ENCODE peak calls at places on chromosomes 2 and 18, in nine cellular contexts. One of them, this sample, is unnamed.

GRCh38 chr2:197052371-197052770 is 125.9 kb upstream of the PGAP1 start:
- DNase-seq in A549: no peak
- DNase-seq in body of pancreas: no peak
- DNase-seq in nucleus accumbens: no peak
- DNase-seq in omental fat pad: no peak
- DNase-seq in stimulated activated CD4-positive, alpha-beta T cell treated with anti-CD3 and anti-CD28 coated beads, Interleukin-1b, Interleukin-23, amount 100 ng/mL, for 48 hours: no peak
- DNase-seq in ovary: no peak
- DNase-seq in neuronal stem cell: no peak
- DNase-seq in left ventricle myocardium inferior: no peak
- DNase-seq in this sample: no peak

GRCh38 chr2:27118525-27119329 is at the start of gene CGREF1:
- DNase-seq in A549: peak; percentile 33
- DNase-seq in body of pancreas: no peak
- DNase-seq in nucleus accumbens: no peak
- DNase-seq in omental fat pad: no peak
- DNase-seq in stimulated activated CD4-positive, alpha-beta T cell treated with anti-CD3 and anti-CD28 coated beads, Interleukin-1b, Interleukin-23, amount 100 ng/mL, for 48 hours: peak; percentile 17
- DNase-seq in ovary: no peak
- DNase-seq in neuronal stem cell: no peak
- DNase-seq in left ventricle myocardium inferior: no peak
- DNase-seq in this sample: no peak

GRCh38 chr18:53790817-53791216 is 433.7 kb downstream of the MBD2 start:
- DNase-seq in A549: no peak
- DNase-seq in body of pancreas: no peak
- DNase-seq in nucleus accumbens: no peak
- DNase-seq in omental fat pad: no peak
- DNase-seq in stimulated activated CD4-positive, alpha-beta T cell treated with anti-CD3 and anti-CD28 coated beads, Interleukin-1b, Interleukin-23, amount 100 ng/mL, for 48 hours: no peak
- DNase-seq in ovary: no peak
- DNase-seq in neuronal stem cell: no peak
- DNase-seq in left ventricle myocardium inferior: no peak
- DNase-seq in this sample: no peak

GRCh38 chr18:21761471-21762115 is 21.0 kb downstream of the MIB1 start:
- DNase-seq in A549: no peak
- DNase-seq in body of pancreas: no peak
- DNase-seq in nucleus accumbens: no peak
- DNase-seq in omental fat pad: no peak
- DNase-seq in stimulated activated CD4-positive, alpha-beta T cell treated with anti-CD3 and anti-CD28 coated beads, Interleukin-1b, Interleukin-23, amount 100 ng/mL, for 48 hours: no peak
- DNase-seq in ovary: no peak
- DNase-seq in neuronal stem cell: no peak
- DNase-seq in left ventricle myocardium inferior: no peak
- DNase-seq in this sample: no peak

GRCh38 chr2:98433363-98433964 is 11.2 kb upstream of the INPP4A start:
- DNase-seq in A549: no peak
- DNase-seq in body of pancreas: no peak
- DNase-seq in nucleus accumbens: no peak
- DNase-seq in omental fat pad: no peak
- DNase-seq in stimulated activated CD4-positive, alpha-beta T cell treated with anti-CD3 and anti-CD28 coated beads, Interleukin-1b, Interleukin-23, amount 100 ng/mL, for 48 hours: no peak
- DNase-seq in ovary: no peak
- DNase-seq in neuronal stem cell: no peak
- DNase-seq in left ventricle myocardium inferior: no peak
- DNase-seq in this sample: no peak

GRCh38 chr18:79525556-79526467 is 130.1 kb downstream of the NFATC1 start:
- DNase-seq in A549: no peak
- DNase-seq in body of pancreas: no peak
- DNase-seq in nucleus accumbens: no peak
- DNase-seq in omental fat pad: no peak
- DNase-seq in stimulated activated CD4-positive, alpha-beta T cell treated with anti-CD3 and anti-CD28 coated beads, Interleukin-1b, Interleukin-23, amount 100 ng/mL, for 48 hours: no peak
- DNase-seq in ovary: peak; percentile 49
- DNase-seq in neuronal stem cell: no peak
- DNase-seq in left ventricle myocardium inferior: peak; percentile 72
- DNase-seq in this sample: no peak

GRCh38 chr18:11761553-11761952 is 72.5 kb downstream of the GNAL start:
- DNase-seq in A549: peak; percentile 18
- DNase-seq in body of pancreas: no peak
- DNase-seq in nucleus accumbens: no peak
- DNase-seq in omental fat pad: no peak
- DNase-seq in stimulated activated CD4-positive, alpha-beta T cell treated with anti-CD3 and anti-CD28 coated beads, Interleukin-1b, Interleukin-23, amount 100 ng/mL, for 48 hours: no peak
- DNase-seq in ovary: no peak
- DNase-seq in neuronal stem cell: no peak
- DNase-seq in left ventricle myocardium inferior: no peak
- DNase-seq in this sample: peak; percentile 4

GRCh38 chr2:111972955-111973565 is 74.7 kb downstream of the MERTK start:
- DNase-seq in A549: no peak
- DNase-seq in body of pancreas: no peak
- DNase-seq in nucleus accumbens: no peak
- DNase-seq in omental fat pad: no peak
- DNase-seq in stimulated activated CD4-positive, alpha-beta T cell treated with anti-CD3 and anti-CD28 coated beads, Interleukin-1b, Interleukin-23, amount 100 ng/mL, for 48 hours: no peak
- DNase-seq in ovary: no peak
- DNase-seq in neuronal stem cell: no peak
- DNase-seq in left ventricle myocardium inferior: no peak
- DNase-seq in this sample: no peak

GRCh38 chr2:101597347-101597944 is 100.1 kb upstream of the MAP4K4 start:
- DNase-seq in A549: peak; percentile 12
- DNase-seq in body of pancreas: no peak
- DNase-seq in nucleus accumbens: no peak
- DNase-seq in omental fat pad: no peak
- DNase-seq in stimulated activated CD4-positive, alpha-beta T cell treated with anti-CD3 and anti-CD28 coated beads, Interleukin-1b, Interleukin-23, amount 100 ng/mL, for 48 hours: no peak
- DNase-seq in ovary: no peak
- DNase-seq in neuronal stem cell: no peak
- DNase-seq in left ventricle myocardium inferior: peak; percentile 36
- DNase-seq in this sample: no peak

GRCh38 chr2:10513201-10513600 is 65.1 kb upstream of the ODC1 start:
- DNase-seq in A549: no peak
- DNase-seq in body of pancreas: no peak
- DNase-seq in nucleus accumbens: no peak
- DNase-seq in omental fat pad: no peak
- DNase-seq in stimulated activated CD4-positive, alpha-beta T cell treated with anti-CD3 and anti-CD28 coated beads, Interleukin-1b, Interleukin-23, amount 100 ng/mL, for 48 hours: no peak
- DNase-seq in ovary: no peak
- DNase-seq in neuronal stem cell: no peak
- DNase-seq in left ventricle myocardium inferior: no peak
- DNase-seq in this sample: no peak

GRCh38 chr2:241659150-241659739 is 21.8 kb downstream of the ATG4B start:
- DNase-seq in A549: peak; percentile 82
- DNase-seq in body of pancreas: peak; percentile 67
- DNase-seq in nucleus accumbens: peak; percentile 22
- DNase-seq in omental fat pad: peak; percentile 37
- DNase-seq in stimulated activated CD4-positive, alpha-beta T cell treated with anti-CD3 and anti-CD28 coated beads, Interleukin-1b, Interleukin-23, amount 100 ng/mL, for 48 hours: peak; percentile 36
- DNase-seq in ovary: peak; percentile 72
- DNase-seq in neuronal stem cell: peak; percentile 39
- DNase-seq in left ventricle myocardium inferior: peak; percentile 50
- DNase-seq in this sample: no peak

GRCh38 chr18:22971038-22971437 is 37.9 kb downstream of the RBBP8 start:
- DNase-seq in A549: no peak
- DNase-seq in body of pancreas: no peak
- DNase-seq in nucleus accumbens: no peak
- DNase-seq in omental fat pad: no peak
- DNase-seq in stimulated activated CD4-positive, alpha-beta T cell treated with anti-CD3 and anti-CD28 coated beads, Interleukin-1b, Interleukin-23, amount 100 ng/mL, for 48 hours: no peak
- DNase-seq in ovary: no peak
- DNase-seq in neuronal stem cell: no peak
- DNase-seq in left ventricle myocardium inferior: no peak
- DNase-seq in this sample: no peak

GRCh38 chr2:135590594-135591290 is 59.5 kb downstream of the R3HDM1 start:
- DNase-seq in A549: no peak
- DNase-seq in body of pancreas: no peak
- DNase-seq in nucleus accumbens: no peak
- DNase-seq in omental fat pad: no peak
- DNase-seq in stimulated activated CD4-positive, alpha-beta T cell treated with anti-CD3 and anti-CD28 coated beads, Interleukin-1b, Interleukin-23, amount 100 ng/mL, for 48 hours: no peak
- DNase-seq in ovary: no peak
- DNase-seq in neuronal stem cell: no peak
- DNase-seq in left ventricle myocardium inferior: no peak
- DNase-seq in this sample: no peak

GRCh38 chr2:231415029-231415428 is 19.5 kb downstream of the B3GNT7 start:
- DNase-seq in A549: no peak
- DNase-seq in body of pancreas: no peak
- DNase-seq in nucleus accumbens: no peak
- DNase-seq in omental fat pad: no peak
- DNase-seq in stimulated activated CD4-positive, alpha-beta T cell treated with anti-CD3 and anti-CD28 coated beads, Interleukin-1b, Interleukin-23, amount 100 ng/mL, for 48 hours: no peak
- DNase-seq in ovary: no peak
- DNase-seq in neuronal stem cell: no peak
- DNase-seq in left ventricle myocardium inferior: no peak
- DNase-seq in this sample: no peak

GRCh38 chr2:196379600-196379999 is 208.2 kb upstream of the STK17B start:
- DNase-seq in A549: no peak
- DNase-seq in body of pancreas: no peak
- DNase-seq in nucleus accumbens: no peak
- DNase-seq in omental fat pad: no peak
- DNase-seq in stimulated activated CD4-positive, alpha-beta T cell treated with anti-CD3 and anti-CD28 coated beads, Interleukin-1b, Interleukin-23, amount 100 ng/mL, for 48 hours: no peak
- DNase-seq in ovary: no peak
- DNase-seq in neuronal stem cell: no peak
- DNase-seq in left ventricle myocardium inferior: no peak
- DNase-seq in this sample: no peak

GRCh38 chr2:236196366-236196765 is 28.2 kb upstream of the GBX2 start:
- DNase-seq in A549: no peak
- DNase-seq in body of pancreas: no peak
- DNase-seq in nucleus accumbens: no peak
- DNase-seq in omental fat pad: no peak
- DNase-seq in stimulated activated CD4-positive, alpha-beta T cell treated with anti-CD3 and anti-CD28 coated beads, Interleukin-1b, Interleukin-23, amount 100 ng/mL, for 48 hours: no peak
- DNase-seq in ovary: no peak
- DNase-seq in neuronal stem cell: no peak
- DNase-seq in left ventricle myocardium inferior: no peak
- DNase-seq in this sample: no peak

GRCh38 chr18:44130365-44130942 is 550.2 kb upstream of the SETBP1 start:
- DNase-seq in A549: peak; percentile 14
- DNase-seq in body of pancreas: peak; percentile 16
- DNase-seq in nucleus accumbens: peak; percentile 0
- DNase-seq in omental fat pad: no peak
- DNase-seq in stimulated activated CD4-positive, alpha-beta T cell treated with anti-CD3 and anti-CD28 coated beads, Interleukin-1b, Interleukin-23, amount 100 ng/mL, for 48 hours: no peak
- DNase-seq in ovary: no peak
- DNase-seq in neuronal stem cell: peak; percentile 57
- DNase-seq in left ventricle myocardium inferior: no peak
- DNase-seq in this sample: no peak

GRCh38 chr2:109200616-109201464 is 71.8 kb downstream of the SH3RF3 start:
- DNase-seq in A549: no peak
- DNase-seq in body of pancreas: no peak
- DNase-seq in nucleus accumbens: no peak
- DNase-seq in omental fat pad: no peak
- DNase-seq in stimulated activated CD4-positive, alpha-beta T cell treated with anti-CD3 and anti-CD28 coated beads, Interleukin-1b, Interleukin-23, amount 100 ng/mL, for 48 hours: no peak
- DNase-seq in ovary: no peak
- DNase-seq in neuronal stem cell: no peak
- DNase-seq in left ventricle myocardium inferior: no peak
- DNase-seq in this sample: no peak

GRCh38 chr18:58966704-58967103 is 102.0 kb downstream of the ZNF532 start:
- DNase-seq in A549: no peak
- DNase-seq in body of pancreas: no peak
- DNase-seq in nucleus accumbens: no peak
- DNase-seq in omental fat pad: no peak
- DNase-seq in stimulated activated CD4-positive, alpha-beta T cell treated with anti-CD3 and anti-CD28 coated beads, Interleukin-1b, Interleukin-23, amount 100 ng/mL, for 48 hours: no peak
- DNase-seq in ovary: no peak
- DNase-seq in neuronal stem cell: no peak
- DNase-seq in left ventricle myocardium inferior: no peak
- DNase-seq in this sample: no peak

GRCh38 chr2:216453955-216454614 is 41.8 kb downstream of the SMARCAL1 start:
- DNase-seq in A549: no peak
- DNase-seq in body of pancreas: no peak
- DNase-seq in nucleus accumbens: no peak
- DNase-seq in omental fat pad: no peak
- DNase-seq in stimulated activated CD4-positive, alpha-beta T cell treated with anti-CD3 and anti-CD28 coated beads, Interleukin-1b, Interleukin-23, amount 100 ng/mL, for 48 hours: no peak
- DNase-seq in ovary: no peak
- DNase-seq in neuronal stem cell: no peak
- DNase-seq in left ventricle myocardium inferior: no peak
- DNase-seq in this sample: no peak

GRCh38 chr2:143842836-143843235 is 677.1 kb downstream of the ZEB2 start:
- DNase-seq in A549: no peak
- DNase-seq in body of pancreas: no peak
- DNase-seq in nucleus accumbens: no peak
- DNase-seq in omental fat pad: no peak
- DNase-seq in stimulated activated CD4-positive, alpha-beta T cell treated with anti-CD3 and anti-CD28 coated beads, Interleukin-1b, Interleukin-23, amount 100 ng/mL, for 48 hours: no peak
- DNase-seq in ovary: no peak
- DNase-seq in neuronal stem cell: no peak
- DNase-seq in left ventricle myocardium inferior: no peak
- DNase-seq in this sample: no peak

GRCh38 chr2:43083710-43084698 is 142.4 kb downstream of the ZFP36L2 start:
- DNase-seq in A549: peak; percentile 34
- DNase-seq in body of pancreas: peak; percentile 58
- DNase-seq in nucleus accumbens: peak; percentile 31
- DNase-seq in omental fat pad: no peak
- DNase-seq in stimulated activated CD4-positive, alpha-beta T cell treated with anti-CD3 and anti-CD28 coated beads, Interleukin-1b, Interleukin-23, amount 100 ng/mL, for 48 hours: no peak
- DNase-seq in ovary: peak; percentile 64
- DNase-seq in neuronal stem cell: no peak
- DNase-seq in left ventricle myocardium inferior: peak; percentile 54
- DNase-seq in this sample: no peak

GRCh38 chr2:133766164-133766832 is 198.0 kb upstream of the NCKAP5 start:
- DNase-seq in A549: no peak
- DNase-seq in body of pancreas: no peak
- DNase-seq in nucleus accumbens: no peak
- DNase-seq in omental fat pad: no peak
- DNase-seq in stimulated activated CD4-positive, alpha-beta T cell treated with anti-CD3 and anti-CD28 coated beads, Interleukin-1b, Interleukin-23, amount 100 ng/mL, for 48 hours: no peak
- DNase-seq in ovary: no peak
- DNase-seq in neuronal stem cell: no peak
- DNase-seq in left ventricle myocardium inferior: no peak
- DNase-seq in this sample: no peak

GRCh38 chr2:185274718-185275484 is 463.7 kb upstream of the FSIP2 start:
- DNase-seq in A549: no peak
- DNase-seq in body of pancreas: no peak
- DNase-seq in nucleus accumbens: no peak
- DNase-seq in omental fat pad: no peak
- DNase-seq in stimulated activated CD4-positive, alpha-beta T cell treated with anti-CD3 and anti-CD28 coated beads, Interleukin-1b, Interleukin-23, amount 100 ng/mL, for 48 hours: no peak
- DNase-seq in ovary: no peak
- DNase-seq in neuronal stem cell: no peak
- DNase-seq in left ventricle myocardium inferior: no peak
- DNase-seq in this sample: no peak

GRCh38 chr2:204357175-204357695 is 188.0 kb upstream of the PARD3B start:
- DNase-seq in A549: no peak
- DNase-seq in body of pancreas: no peak
- DNase-seq in nucleus accumbens: no peak
- DNase-seq in omental fat pad: no peak
- DNase-seq in stimulated activated CD4-positive, alpha-beta T cell treated with anti-CD3 and anti-CD28 coated beads, Interleukin-1b, Interleukin-23, amount 100 ng/mL, for 48 hours: no peak
- DNase-seq in ovary: no peak
- DNase-seq in neuronal stem cell: no peak
- DNase-seq in left ventricle myocardium inferior: no peak
- DNase-seq in this sample: no peak

GRCh38 chr2:68806511-68807109 is 64.6 kb downstream of the BMP10 start:
- DNase-seq in A549: no peak
- DNase-seq in body of pancreas: no peak
- DNase-seq in nucleus accumbens: no peak
- DNase-seq in omental fat pad: no peak
- DNase-seq in stimulated activated CD4-positive, alpha-beta T cell treated with anti-CD3 and anti-CD28 coated beads, Interleukin-1b, Interleukin-23, amount 100 ng/mL, for 48 hours: no peak
- DNase-seq in ovary: no peak
- DNase-seq in neuronal stem cell: no peak
- DNase-seq in left ventricle myocardium inferior: no peak
- DNase-seq in this sample: peak; percentile 78

GRCh38 chr2:53848062-53848461 is 11.7 kb downstream of the GPR75 start:
- DNase-seq in A549: no peak
- DNase-seq in body of pancreas: no peak
- DNase-seq in nucleus accumbens: no peak
- DNase-seq in omental fat pad: no peak
- DNase-seq in stimulated activated CD4-positive, alpha-beta T cell treated with anti-CD3 and anti-CD28 coated beads, Interleukin-1b, Interleukin-23, amount 100 ng/mL, for 48 hours: no peak
- DNase-seq in ovary: no peak
- DNase-seq in neuronal stem cell: no peak
- DNase-seq in left ventricle myocardium inferior: no peak
- DNase-seq in this sample: no peak

GRCh38 chr2:74915743-74916142 is 42.7 kb upstream of the POLE4 start:
- DNase-seq in A549: no peak
- DNase-seq in body of pancreas: no peak
- DNase-seq in nucleus accumbens: no peak
- DNase-seq in omental fat pad: no peak
- DNase-seq in stimulated activated CD4-positive, alpha-beta T cell treated with anti-CD3 and anti-CD28 coated beads, Interleukin-1b, Interleukin-23, amount 100 ng/mL, for 48 hours: peak; percentile 33
- DNase-seq in ovary: no peak
- DNase-seq in neuronal stem cell: no peak
- DNase-seq in left ventricle myocardium inferior: no peak
- DNase-seq in this sample: no peak

GRCh38 chr2:172373761-172374160 is 53.6 kb upstream of the ITGA6 start:
- DNase-seq in A549: no peak
- DNase-seq in body of pancreas: no peak
- DNase-seq in nucleus accumbens: no peak
- DNase-seq in omental fat pad: no peak
- DNase-seq in stimulated activated CD4-positive, alpha-beta T cell treated with anti-CD3 and anti-CD28 coated beads, Interleukin-1b, Interleukin-23, amount 100 ng/mL, for 48 hours: no peak
- DNase-seq in ovary: no peak
- DNase-seq in neuronal stem cell: no peak
- DNase-seq in left ventricle myocardium inferior: no peak
- DNase-seq in this sample: no peak

GRCh38 chr18:10169064-10169562 is 255.3 kb downstream of the VAPA start:
- DNase-seq in A549: no peak
- DNase-seq in body of pancreas: no peak
- DNase-seq in nucleus accumbens: no peak
- DNase-seq in omental fat pad: no peak
- DNase-seq in stimulated activated CD4-positive, alpha-beta T cell treated with anti-CD3 and anti-CD28 coated beads, Interleukin-1b, Interleukin-23, amount 100 ng/mL, for 48 hours: no peak
- DNase-seq in ovary: no peak
- DNase-seq in neuronal stem cell: no peak
- DNase-seq in left ventricle myocardium inferior: no peak
- DNase-seq in this sample: peak; percentile 72

GRCh38 chr2:64716569-64716968 is 62.9 kb upstream of the SERTAD2 start:
- DNase-seq in A549: no peak
- DNase-seq in body of pancreas: no peak
- DNase-seq in nucleus accumbens: no peak
- DNase-seq in omental fat pad: no peak
- DNase-seq in stimulated activated CD4-positive, alpha-beta T cell treated with anti-CD3 and anti-CD28 coated beads, Interleukin-1b, Interleukin-23, amount 100 ng/mL, for 48 hours: no peak
- DNase-seq in ovary: no peak
- DNase-seq in neuronal stem cell: no peak
- DNase-seq in left ventricle myocardium inferior: no peak
- DNase-seq in this sample: no peak

This sample was measured in esophagus muscularis mucosa.